ENCODE peak calls at places on chromosomes 2 and 18, in ten cellular contexts. J is dorsolateral prefrontal cortex; P is CD4-positive, alpha-beta memory T cell; K is EH; G is mucosa of gallbladder; M is HepG2; O is T-helper 9 cell; B is NCI-H345; Z is ACHN; N is AG10803. C is an unnamed sample.

GRCh38 chr2:21642647-21643046 is 518.9 kb downstream of the TDRD15 start:
- DNase-seq in J (no peak), P (no peak), K (peak), G (no peak), M (no peak), O (no peak), B (no peak), Z (no peak), N (no peak), C (no peak)

GRCh38 chr2:70104231-70105111 is 17.2 kb downstream of the PCBP1 start:
- DNase-seq in J (no peak), P (no peak), K (peak), G (no peak), M (peak), O (no peak), B (no peak), Z (peak), N (peak), C (peak)

GRCh38 chr2:232431705-232432590 is 24.0 kb upstream of the ALPI start:
- DNase-seq in J (no peak), P (no peak), K (no peak), G (no peak), M (no peak), O (no peak), B (no peak), Z (no peak), N (no peak), C (no peak)

GRCh38 chr2:217798743-217799552 is 203.8 kb downstream of the TNS1 start:
- DNase-seq in J (no peak), P (no peak), K (no peak), G (peak), M (no peak), O (no peak), B (no peak), Z (no peak), N (no peak), C (no peak)

GRCh38 chr18:78948707-78949106 is 30.9 kb upstream of the SALL3 start:
- DNase-seq in J (no peak), P (no peak), K (no peak), G (no peak), M (no peak), O (no peak), B (no peak), Z (no peak), N (no peak), C (no peak)

GRCh38 chr18:9916067-9916684 is 2.4 kb downstream of the VAPA start:
- DNase-seq in J (no peak), P (no peak), K (peak), G (no peak), M (no peak), O (no peak), B (no peak), Z (no peak), N (peak), C (peak)

GRCh38 chr2:10142640-10142965 is 20.1 kb downstream of the RRM2 start:
- DNase-seq in J (no peak), P (no peak), K (no peak), G (no peak), M (no peak), O (no peak), B (no peak), Z (no peak), N (no peak), C (no peak)

GRCh38 chr2:111191877-111192276 is 71.2 kb downstream of the BCL2L11 start:
- DNase-seq in J (no peak), P (no peak), K (no peak), G (no peak), M (peak), O (no peak), B (no peak), Z (no peak), N (no peak), C (no peak)

GRCh38 chr2:214293593-214293992 is 117.3 kb upstream of the VWC2L start:
- DNase-seq in J (no peak), P (no peak), K (no peak), G (no peak), M (no peak), O (no peak), B (no peak), Z (no peak), N (no peak), C (no peak)

GRCh38 chr2:170817247-170817998 is 736 bp downstream of the GAD1 start:
- DNase-seq in J (no peak), P (no peak), K (peak), G (no peak), M (no peak), O (no peak), B (peak), Z (peak), N (peak), C (no peak)

GRCh38 chr2:105179469-105180372 is 61.8 kb upstream of the GPR45 start:
- DNase-seq in J (peak), P (no peak), K (peak), G (peak), M (peak), O (no peak), B (peak), Z (peak), N (peak), C (peak)